ENCODE peak calls at places on chromosomes 13 and 19, in six cellular contexts. One of them, this sample, is unnamed.

GRCh38 chr19:6589711-6590457 is 1.1 kb downstream of the CD70 start:
- DNase-seq in fibroblast of the aortic adventitia: no peak
- DNase-seq in AG09309: no peak
- DNase-seq in fibroblast of lung: no peak
- DNase-seq in body of pancreas: no peak
- DNase-seq in esophagus squamous epithelium: no peak
- DNase-seq in this sample: no peak

GRCh38 chr13:46202956-46203355 is 8.8 kb upstream of the LRRC63 start:
- DNase-seq in esophagus squamous epithelium: no peak
- DNase-seq in body of pancreas: no peak
- DNase-seq in fibroblast of lung: no peak
- DNase-seq in fibroblast of the aortic adventitia: no peak
- DNase-seq in AG09309: no peak
- DNase-seq in this sample: no peak

GRCh38 chr13:43232866-43233265 is 209.5 kb downstream of the DNAJC15 start:
- DNase-seq in AG09309: peak
- DNase-seq in body of pancreas: peak
- DNase-seq in fibroblast of the aortic adventitia: peak
- DNase-seq in esophagus squamous epithelium: no peak
- DNase-seq in fibroblast of lung: peak
- DNase-seq in this sample: no peak

GRCh38 chr13:43785681-43786471 is 896 bp downstream of the ENOX1 start:
- DNase-seq in fibroblast of the aortic adventitia: peak
- DNase-seq in esophagus squamous epithelium: no peak
- DNase-seq in fibroblast of lung: peak
- DNase-seq in body of pancreas: peak
- DNase-seq in AG09309: no peak
- DNase-seq in this sample: peak

GRCh38 chr19:18792661-18793060 is 1.6 kb upstream of the COMP start:
- DNase-seq in fibroblast of lung: no peak
- DNase-seq in AG09309: no peak
- DNase-seq in body of pancreas: no peak
- DNase-seq in fibroblast of the aortic adventitia: no peak
- DNase-seq in esophagus squamous epithelium: no peak
- DNase-seq in this sample: no peak

GRCh38 chr13:34161829-34162544 is 344.0 kb downstream of the RFC3 start:
- DNase-seq in AG09309: peak
- DNase-seq in esophagus squamous epithelium: no peak
- DNase-seq in body of pancreas: no peak
- DNase-seq in fibroblast of lung: peak
- DNase-seq in fibroblast of the aortic adventitia: peak
- DNase-seq in this sample: peak

GRCh38 chr13:75123428-75123827 is 358.5 kb downstream of the TBC1D4 start:
- DNase-seq in body of pancreas: no peak
- DNase-seq in esophagus squamous epithelium: no peak
- DNase-seq in fibroblast of lung: no peak
- DNase-seq in fibroblast of the aortic adventitia: no peak
- DNase-seq in AG09309: no peak
- DNase-seq in this sample: no peak

GRCh38 chr19:35787227-35787799 is 11.9 kb downstream of the ARHGAP33 start:
- DNase-seq in fibroblast of the aortic adventitia: no peak
- DNase-seq in fibroblast of lung: no peak
- DNase-seq in AG09309: no peak
- DNase-seq in esophagus squamous epithelium: no peak
- DNase-seq in body of pancreas: no peak
- DNase-seq in this sample: no peak

GRCh38 chr13:42038661-42039456 is 9.6 kb upstream of the DGKH start:
- DNase-seq in body of pancreas: no peak
- DNase-seq in AG09309: no peak
- DNase-seq in fibroblast of lung: no peak
- DNase-seq in fibroblast of the aortic adventitia: no peak
- DNase-seq in esophagus squamous epithelium: no peak
- DNase-seq in this sample: no peak

GRCh38 chr13:66200555-66200954 is 1029.6 kb downstream of the PCDH9 start:
- DNase-seq in esophagus squamous epithelium: no peak
- DNase-seq in fibroblast of the aortic adventitia: peak
- DNase-seq in fibroblast of lung: no peak
- DNase-seq in body of pancreas: no peak
- DNase-seq in AG09309: no peak
- DNase-seq in this sample: no peak

GRCh38 chr13:41411536-41411935 is 45.8 kb upstream of the RGCC start:
- DNase-seq in fibroblast of lung: peak
- DNase-seq in esophagus squamous epithelium: no peak
- DNase-seq in body of pancreas: no peak
- DNase-seq in AG09309: peak
- DNase-seq in fibroblast of the aortic adventitia: peak
- DNase-seq in this sample: peak

GRCh38 chr13:58843567-58843966 is 1212.0 kb downstream of the PCDH17 start:
- DNase-seq in fibroblast of the aortic adventitia: no peak
- DNase-seq in esophagus squamous epithelium: no peak
- DNase-seq in AG09309: no peak
- DNase-seq in fibroblast of lung: no peak
- DNase-seq in body of pancreas: no peak
- DNase-seq in this sample: no peak

GRCh38 chr19:48635966-48636858 is 967 bp downstream of the DBP start:
- DNase-seq in fibroblast of the aortic adventitia: no peak
- DNase-seq in fibroblast of lung: no peak
- DNase-seq in AG09309: no peak
- DNase-seq in body of pancreas: no peak
- DNase-seq in esophagus squamous epithelium: no peak
- DNase-seq in this sample: peak

GRCh38 chr19:1324792-1325567 is 39.3 kb downstream of the EFNA2 start:
- DNase-seq in AG09309: no peak
- DNase-seq in esophagus squamous epithelium: no peak
- DNase-seq in body of pancreas: peak
- DNase-seq in fibroblast of the aortic adventitia: peak
- DNase-seq in fibroblast of lung: peak
- DNase-seq in this sample: no peak

GRCh38 chr13:114119196-114119595 is 13.2 kb downstream of the RASA3 start:
- DNase-seq in AG09309: no peak
- DNase-seq in fibroblast of lung: peak
- DNase-seq in esophagus squamous epithelium: no peak
- DNase-seq in body of pancreas: peak
- DNase-seq in fibroblast of the aortic adventitia: peak
- DNase-seq in this sample: no peak

GRCh38 chr13:65378943-65379519 is 1851.1 kb downstream of the PCDH9 start:
- DNase-seq in fibroblast of lung: peak
- DNase-seq in esophagus squamous epithelium: no peak
- DNase-seq in AG09309: no peak
- DNase-seq in body of pancreas: no peak
- DNase-seq in fibroblast of the aortic adventitia: peak
- DNase-seq in this sample: no peak

GRCh38 chr13:28574617-28575142 is 79.8 kb upstream of the FLT1 start:
- DNase-seq in esophagus squamous epithelium: no peak
- DNase-seq in AG09309: peak
- DNase-seq in body of pancreas: no peak
- DNase-seq in fibroblast of lung: peak
- DNase-seq in fibroblast of the aortic adventitia: peak
- DNase-seq in this sample: peak

GRCh38 chr13:19089315-19089714 is 92.3 kb downstream of the TUBA3C start:
- DNase-seq in body of pancreas: no peak
- DNase-seq in esophagus squamous epithelium: no peak
- DNase-seq in fibroblast of the aortic adventitia: no peak
- DNase-seq in fibroblast of lung: no peak
- DNase-seq in AG09309: no peak
- DNase-seq in this sample: peak

GRCh38 chr19:17325881-17326594 is 8.6 kb downstream of the ANO8 start:
- DNase-seq in AG09309: no peak
- DNase-seq in body of pancreas: peak
- DNase-seq in esophagus squamous epithelium: no peak
- DNase-seq in fibroblast of the aortic adventitia: peak
- DNase-seq in fibroblast of lung: peak
- DNase-seq in this sample: no peak

GRCh38 chr13:75180805-75181455 is 301.0 kb downstream of the TBC1D4 start:
- DNase-seq in esophagus squamous epithelium: no peak
- DNase-seq in fibroblast of the aortic adventitia: peak
- DNase-seq in AG09309: no peak
- DNase-seq in body of pancreas: no peak
- DNase-seq in fibroblast of lung: peak
- DNase-seq in this sample: no peak

GRCh38 chr19:11295665-11296245 is at the start of gene TSPAN16:
- DNase-seq in fibroblast of the aortic adventitia: no peak
- DNase-seq in body of pancreas: no peak
- DNase-seq in fibroblast of lung: no peak
- DNase-seq in AG09309: no peak
- DNase-seq in esophagus squamous epithelium: no peak
- DNase-seq in this sample: no peak
- TF ChIP-seq CTCF in fibroblast of the aortic adventitia: no peak
- TF ChIP-seq CTCF in body of pancreas: no peak
- TF ChIP-seq CTCF in fibroblast of lung: no peak
- TF ChIP-seq CTCF in AG09309: no peak
- TF ChIP-seq CTCF in esophagus squamous epithelium: no peak
- TF ChIP-seq CTCF in this sample: no peak

DNA sequence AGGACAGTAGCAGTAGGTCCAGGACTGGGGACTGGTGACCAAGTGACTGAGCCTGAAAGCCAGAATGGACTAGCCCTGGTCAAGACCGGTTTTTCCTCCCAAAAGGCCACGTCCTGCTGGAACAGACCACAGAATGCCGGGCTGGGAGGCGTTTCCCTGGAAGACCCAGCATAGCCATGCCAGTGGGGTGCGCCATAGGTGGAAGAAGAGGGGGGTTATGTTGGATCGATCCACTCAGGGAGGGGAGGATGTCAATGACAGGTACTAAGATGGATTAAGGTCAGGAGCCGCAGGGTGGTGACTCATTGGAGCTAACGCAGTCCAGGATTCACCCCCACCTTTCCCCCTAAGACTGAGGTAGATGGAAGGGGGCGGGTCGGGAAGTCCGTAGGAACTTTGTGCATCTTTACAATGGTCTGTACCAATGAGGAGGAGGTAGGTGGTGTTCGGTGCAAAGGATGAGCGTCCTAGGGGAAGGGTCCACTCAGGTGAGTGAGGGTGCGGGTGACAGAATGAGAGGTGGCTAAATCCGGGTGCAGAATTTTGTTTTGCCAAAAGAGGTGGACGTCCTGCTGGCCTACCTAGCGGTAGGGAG is 21.0 kb downstream of the VASP start:
- DNase-seq in fibroblast of the aortic adventitia: peak
- DNase-seq in fibroblast of lung: peak
- DNase-seq in AG09309: no peak
- DNase-seq in body of pancreas: peak
- DNase-seq in esophagus squamous epithelium: no peak
- DNase-seq in this sample: no peak
- H3K4me3 ChIP-seq in fibroblast of the aortic adventitia: no peak
- H3K4me3 ChIP-seq in fibroblast of lung: no peak
- H3K4me3 ChIP-seq in AG09309: no peak
- H3K4me3 ChIP-seq in body of pancreas: no peak
- H3K4me3 ChIP-seq in esophagus squamous epithelium: peak
- H3K4me3 ChIP-seq in this sample: no peak

GRCh38 chr13:26629260-26629659 is 71.8 kb downstream of the WASF3 start:
- DNase-seq in body of pancreas: no peak
- DNase-seq in fibroblast of the aortic adventitia: no peak
- DNase-seq in AG09309: no peak
- DNase-seq in fibroblast of lung: no peak
- DNase-seq in esophagus squamous epithelium: no peak
- DNase-seq in this sample: no peak
- TF ChIP-seq CTCF in body of pancreas: no peak
- TF ChIP-seq CTCF in fibroblast of the aortic adventitia: no peak
- TF ChIP-seq CTCF in AG09309: peak
- TF ChIP-seq CTCF in fibroblast of lung: peak
- TF ChIP-seq CTCF in esophagus squamous epithelium: no peak
- TF ChIP-seq CTCF in this sample: no peak

DNA sequence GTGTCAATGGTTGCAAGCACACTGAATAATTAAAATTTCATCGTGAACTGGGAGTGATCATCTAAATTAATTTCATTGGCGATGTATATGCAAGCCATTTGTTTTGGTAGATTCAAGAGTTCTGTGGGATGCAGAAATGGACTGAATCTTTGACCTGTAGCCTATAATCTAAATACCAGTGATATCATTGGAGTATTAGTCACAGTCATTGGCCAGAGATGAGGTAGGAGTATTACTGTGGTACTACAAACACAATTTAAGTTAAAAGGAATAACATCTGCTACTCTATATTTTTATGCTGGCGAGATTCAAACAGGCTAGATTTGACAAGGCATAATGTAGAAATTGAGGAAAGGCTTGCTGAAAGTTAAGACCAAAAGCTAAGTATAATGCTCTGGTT is 14.0 kb downstream of the FRY start:
- DNase-seq in AG09309: no peak
- DNase-seq in body of pancreas: no peak
- DNase-seq in fibroblast of lung: peak
- DNase-seq in esophagus squamous epithelium: no peak
- DNase-seq in fibroblast of the aortic adventitia: no peak
- DNase-seq in this sample: no peak
- H3K4me3 ChIP-seq in AG09309: no peak
- H3K4me3 ChIP-seq in body of pancreas: no peak
- H3K4me3 ChIP-seq in fibroblast of lung: no peak
- H3K4me3 ChIP-seq in esophagus squamous epithelium: no peak
- H3K4me3 ChIP-seq in fibroblast of the aortic adventitia: no peak
- H3K4me3 ChIP-seq in this sample: no peak

GRCh38 chr13:22801402-22802003 is 379.3 kb upstream of the SGCG start:
- DNase-seq in AG09309: no peak
- DNase-seq in body of pancreas: no peak
- DNase-seq in esophagus squamous epithelium: no peak
- DNase-seq in fibroblast of lung: peak
- DNase-seq in fibroblast of the aortic adventitia: peak
- DNase-seq in this sample: peak
- TF ChIP-seq CTCF in AG09309: no peak
- TF ChIP-seq CTCF in body of pancreas: no peak
- TF ChIP-seq CTCF in esophagus squamous epithelium: no peak
- TF ChIP-seq CTCF in fibroblast of lung: no peak
- TF ChIP-seq CTCF in fibroblast of the aortic adventitia: no peak
- TF ChIP-seq CTCF in this sample: no peak

GRCh38 chr13:101916108-101916757 is 463.8 kb downstream of the ITGBL1 start:
- DNase-seq in AG09309: no peak
- DNase-seq in fibroblast of the aortic adventitia: no peak
- DNase-seq in esophagus squamous epithelium: no peak
- DNase-seq in fibroblast of lung: peak
- DNase-seq in body of pancreas: peak
- DNase-seq in this sample: no peak

GRCh38 chr13:101917475-101917810 is 465.0 kb downstream of the ITGBL1 start:
- DNase-seq in esophagus squamous epithelium: no peak
- DNase-seq in body of pancreas: no peak
- DNase-seq in AG09309: no peak
- DNase-seq in fibroblast of the aortic adventitia: no peak
- DNase-seq in fibroblast of lung: no peak
- DNase-seq in this sample: no peak

GRCh38 chr13:101916758-101917474 is 464.4 kb downstream of the ITGBL1 start:
- DNase-seq in esophagus squamous epithelium: no peak
- DNase-seq in AG09309: no peak
- DNase-seq in fibroblast of lung: no peak
- DNase-seq in body of pancreas: no peak
- DNase-seq in fibroblast of the aortic adventitia: no peak
- DNase-seq in this sample: no peak

GRCh38 chr13:101915333-101915732 is 462.9 kb downstream of the ITGBL1 start:
- DNase-seq in esophagus squamous epithelium: no peak
- DNase-seq in AG09309: no peak
- DNase-seq in body of pancreas: no peak
- DNase-seq in fibroblast of lung: no peak
- DNase-seq in fibroblast of the aortic adventitia: no peak
- DNase-seq in this sample: no peak

GRCh38 chr13:101915755-101916107 is 463.3 kb downstream of the ITGBL1 start:
- DNase-seq in fibroblast of the aortic adventitia: no peak
- DNase-seq in body of pancreas: no peak
- DNase-seq in esophagus squamous epithelium: no peak
- DNase-seq in AG09309: no peak
- DNase-seq in fibroblast of lung: no peak
- DNase-seq in this sample: no peak
- H3K4me3 ChIP-seq in fibroblast of the aortic adventitia: no peak
- H3K4me3 ChIP-seq in body of pancreas: no peak
- H3K4me3 ChIP-seq in esophagus squamous epithelium: no peak
- H3K4me3 ChIP-seq in AG09309: no peak
- H3K4me3 ChIP-seq in fibroblast of lung: no peak
- H3K4me3 ChIP-seq in this sample: no peak

GRCh38 chr19:55549500-55550320 is 4.4 kb upstream of the SBK3 start:
- DNase-seq in esophagus squamous epithelium: no peak
- DNase-seq in fibroblast of the aortic adventitia: peak
- DNase-seq in AG09309: peak
- DNase-seq in body of pancreas: peak
- DNase-seq in fibroblast of lung: peak
- DNase-seq in this sample: no peak
- TF ChIP-seq CTCF in esophagus squamous epithelium: no peak
- TF ChIP-seq CTCF in fibroblast of the aortic adventitia: no peak
- TF ChIP-seq CTCF in AG09309: no peak
- TF ChIP-seq CTCF in body of pancreas: no peak
- TF ChIP-seq CTCF in fibroblast of lung: no peak
- TF ChIP-seq CTCF in this sample: no peak

This sample was measured in GM12865.